ENCODE peak calls at places on chromosomes 4 and X, in five cellular contexts. I is lower leg skin, H is Peyer's patch, V is HCT116, Q is cardiac muscle cell. N is an unnamed sample.

GRCh38 chr4:81314897-81315470 is 100.0 kb upstream of the PRKG2 start:
- DNase-seq in Q (peak; percentile 60), H (no peak), V (no peak), I (no peak), N (no peak)

GRCh38 chr4:183173580-183174526 is 74.8 kb downstream of the WWC2 start:
- DNase-seq in V (no peak), Q (peak; percentile 40), H (no peak), I (no peak), N (no peak)

GRCh38 chrX:5907202-5907601 is 321.5 kb downstream of the NLGN4X start:
- DNase-seq in I (no peak), H (no peak), V (no peak), Q (no peak), N (no peak)

GRCh38 chr4:119794681-119795080 is 166.1 kb upstream of the PDE5A start:
- DNase-seq in V (no peak), I (no peak), Q (no peak), H (no peak), N (no peak)

GRCh38 chr4:139763205-139763604 is 97.6 kb downstream of the MGST2 start:
- DNase-seq in Q (no peak), I (no peak), H (no peak), V (no peak), N (no peak)

GRCh38 chrX:20224814-20225487 is 41.8 kb downstream of the RPS6KA3 start:
- DNase-seq in H (no peak), V (no peak), I (no peak), Q (peak; percentile 22), N (no peak)

GRCh38 chr4:79353075-79353474 is 27.2 kb upstream of the NAA11 start:
- DNase-seq in Q (no peak), I (no peak), H (no peak), V (no peak), N (no peak)

GRCh38 chr4:112857461-112857860 is 192.0 kb upstream of the ANK2 start:
- DNase-seq in Q (peak; percentile 73), V (peak; percentile 48), I (peak; percentile 41), H (no peak), N (no peak)

GRCh38 chr4:124713213-124713592 is 671 bp upstream of the ANKRD50 start:
- DNase-seq in I (peak; percentile 51), H (peak; percentile 65), Q (peak; percentile 89), V (peak; percentile 79), N (peak; percentile 61)

DNA sequence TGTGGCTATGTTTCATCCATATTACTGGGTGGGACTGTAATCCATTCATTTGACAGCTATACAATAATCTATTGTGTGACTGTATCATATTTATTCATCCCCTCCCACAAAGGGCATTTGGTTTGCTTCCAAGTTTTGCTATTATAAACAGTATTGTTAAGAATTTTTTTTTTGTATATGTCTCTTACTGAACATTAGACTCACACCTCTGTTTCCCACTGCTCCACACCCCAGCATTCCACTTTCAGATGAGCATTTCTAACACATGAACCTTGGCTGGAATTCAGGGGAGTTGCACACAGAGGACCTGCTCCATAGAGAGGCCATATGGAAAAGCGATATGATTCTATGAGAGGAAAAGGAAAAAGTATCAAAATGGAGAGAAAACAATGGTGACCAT is 81.6 kb upstream of the DKK2 start:
- DNase-seq in I (no peak), Q (no peak), H (no peak), V (no peak), N (no peak)
- TF ChIP-seq CTCF in I (no peak), Q (no peak), H (no peak), V (no peak), N (no peak)

DNA sequence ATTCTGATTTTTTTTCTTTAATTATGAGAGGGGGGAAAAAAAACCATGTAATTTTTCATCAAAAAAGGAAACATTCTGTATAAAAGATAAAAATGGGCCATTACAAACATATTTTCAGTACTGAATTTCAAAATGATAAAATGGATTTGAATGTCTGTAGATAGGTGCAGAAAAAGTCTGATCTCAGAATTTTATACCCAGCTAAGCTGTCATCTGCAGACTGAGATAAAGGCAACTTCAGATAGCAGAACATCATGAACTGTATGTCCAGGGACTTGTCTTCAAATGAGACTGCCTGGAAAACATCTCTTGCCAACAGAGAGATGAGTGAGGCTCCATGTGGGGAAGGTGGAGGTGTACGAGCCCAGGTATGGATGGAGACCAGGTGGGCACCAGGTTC is 118.5 kb upstream of the PSAPL1 start:
- DNase-seq in H (no peak), V (no peak), Q (no peak), I (no peak), N (no peak)
- TF ChIP-seq CTCF in H (no peak), V (no peak), Q (no peak), I (no peak), N (no peak)

DNA sequence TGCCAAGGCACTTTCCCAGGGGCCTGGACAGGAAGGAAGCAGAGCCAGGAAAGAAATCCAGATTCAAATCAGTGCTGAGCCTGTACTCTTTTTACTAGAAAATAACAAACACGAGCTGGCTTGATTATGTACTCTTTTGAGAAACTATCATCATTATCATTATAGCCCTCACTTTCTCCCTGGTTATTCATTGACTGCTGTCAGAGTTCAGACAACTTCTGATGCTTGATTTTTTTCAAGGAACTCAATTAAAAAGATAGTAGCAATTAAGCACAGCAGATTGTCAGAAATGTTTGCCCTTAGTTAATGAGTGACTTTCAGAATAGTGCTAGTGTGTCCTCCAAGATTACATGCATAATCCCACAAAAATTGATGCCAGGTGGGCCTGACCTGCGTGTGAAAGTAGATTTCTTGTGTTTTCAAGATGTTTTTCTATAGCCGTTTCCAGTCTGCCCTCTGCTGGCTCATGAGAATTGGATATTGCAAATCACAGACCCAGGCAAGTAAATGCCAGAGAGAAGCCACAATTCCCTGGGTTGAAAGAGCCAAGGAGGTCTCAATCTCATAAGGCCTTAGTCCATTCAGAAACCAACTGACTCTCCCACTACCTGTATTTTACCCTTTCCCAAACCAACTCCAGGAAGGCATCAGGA is 14.3 kb upstream of the PNPLA4 start:
- DNase-seq in H (no peak), I (no peak), Q (peak; percentile 24), V (no peak), N (peak; percentile 8)
- TF ChIP-seq CTCF in H (peak; percentile 25), I (no peak), Q (peak; percentile 32), V (peak; percentile 16), N (peak; percentile 37)

DNA sequence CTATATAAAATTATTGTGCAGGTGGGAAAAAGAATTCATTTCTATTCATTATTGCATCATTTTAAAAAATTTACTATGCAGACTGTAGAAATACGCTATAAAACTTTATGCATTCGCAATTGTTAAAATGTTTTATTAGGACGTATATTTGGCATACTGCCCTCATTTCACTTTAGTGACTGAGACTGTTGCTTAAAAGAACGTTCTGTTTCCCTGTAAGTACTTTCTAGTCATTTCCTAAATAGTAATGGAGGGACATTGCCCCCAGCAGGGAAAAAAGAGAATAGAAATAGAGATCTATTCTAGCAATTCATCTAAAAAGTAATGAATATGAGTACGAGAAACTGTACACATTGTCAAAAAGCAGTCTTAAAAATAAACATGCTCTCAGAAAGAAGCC is 1295.8 kb upstream of the TENM3 start:
- DNase-seq in Q (peak; percentile 0), H (no peak), V (peak; percentile 16), I (no peak), N (no peak)
- TF ChIP-seq CTCF in Q (no peak), H (no peak), V (peak; percentile 29), I (no peak), N (peak; percentile 19)